ENCODE peak calls at places on chromosome 3, in four cellular contexts. One of them, this sample, is unnamed.

GRCh38 chr3:132595036-132595435 is 2.0 kb upstream of the ACKR4 start:
- DNase-seq in HepG2: no peak
- DNase-seq in GM12878: no peak
- DNase-seq in H1: no peak
- DNase-seq in this sample: no peak

GRCh38 chr3:194671511-194671899 is 486 bp downstream of the LSG1 start:
- DNase-seq in HepG2: peak; percentile 28
- DNase-seq in GM12878: no peak
- DNase-seq in H1: no peak
- DNase-seq in this sample: peak; percentile 78

GRCh38 chr3:50567386-50568182 is at the start of gene C3orf18:
- DNase-seq in HepG2: peak; percentile 63
- DNase-seq in GM12878: peak; percentile 71
- DNase-seq in H1: peak; percentile 96
- DNase-seq in this sample: peak; percentile 72

GRCh38 chr3:32869513-32870047 is 51.8 kb downstream of the TRIM71 start:
- DNase-seq in HepG2: no peak
- DNase-seq in GM12878: no peak
- DNase-seq in H1: peak; percentile 88
- DNase-seq in this sample: no peak

GRCh38 chr3:11379238-11379823 is 107.1 kb downstream of the ATG7 start:
- DNase-seq in HepG2: peak; percentile 24
- DNase-seq in GM12878: peak; percentile 13
- DNase-seq in H1: no peak
- DNase-seq in this sample: peak; percentile 70

GRCh38 chr3:182370949-182371348 is 422.4 kb upstream of the ATP11B start:
- DNase-seq in HepG2: no peak
- DNase-seq in GM12878: no peak
- DNase-seq in H1: no peak
- DNase-seq in this sample: no peak

GRCh38 chr3:149879872-149880271 is 66.9 kb downstream of the RNF13 start:
- DNase-seq in HepG2: peak; percentile 24
- DNase-seq in GM12878: no peak
- DNase-seq in H1: peak; percentile 64
- DNase-seq in this sample: peak; percentile 71

GRCh38 chr3:46903341-46904302 is 26.1 kb downstream of the PTH1R start:
- DNase-seq in HepG2: no peak
- DNase-seq in GM12878: no peak
- DNase-seq in H1: no peak
- DNase-seq in this sample: no peak

GRCh38 chr3:59436164-59436958 is 386.5 kb upstream of the CFAP20DC start:
- DNase-seq in HepG2: no peak
- DNase-seq in GM12878: no peak
- DNase-seq in H1: no peak
- DNase-seq in this sample: no peak

GRCh38 chr3:6739288-6739687 is 121.6 kb upstream of the GRM7 start:
- DNase-seq in HepG2: no peak
- DNase-seq in GM12878: no peak
- DNase-seq in H1: peak; percentile 49
- DNase-seq in this sample: no peak

GRCh38 chr3:117408811-117409210 is 699.2 kb downstream of the TUSC7 start:
- DNase-seq in HepG2: no peak
- DNase-seq in GM12878: no peak
- DNase-seq in H1: no peak
- DNase-seq in this sample: no peak

GRCh38 chr3:113270786-113271185 is 59.4 kb downstream of the BOC start:
- DNase-seq in HepG2: no peak
- DNase-seq in GM12878: no peak
- DNase-seq in H1: no peak
- DNase-seq in this sample: no peak

GRCh38 chr3:99825239-99825638 is 7.6 kb downstream of the CMSS1 start:
- DNase-seq in HepG2: no peak
- DNase-seq in GM12878: no peak
- DNase-seq in H1: no peak
- DNase-seq in this sample: no peak

GRCh38 chr3:72080101-72080500 is 295.2 kb upstream of the PROK2 start:
- DNase-seq in HepG2: no peak
- DNase-seq in GM12878: no peak
- DNase-seq in H1: no peak
- DNase-seq in this sample: no peak

DNA sequence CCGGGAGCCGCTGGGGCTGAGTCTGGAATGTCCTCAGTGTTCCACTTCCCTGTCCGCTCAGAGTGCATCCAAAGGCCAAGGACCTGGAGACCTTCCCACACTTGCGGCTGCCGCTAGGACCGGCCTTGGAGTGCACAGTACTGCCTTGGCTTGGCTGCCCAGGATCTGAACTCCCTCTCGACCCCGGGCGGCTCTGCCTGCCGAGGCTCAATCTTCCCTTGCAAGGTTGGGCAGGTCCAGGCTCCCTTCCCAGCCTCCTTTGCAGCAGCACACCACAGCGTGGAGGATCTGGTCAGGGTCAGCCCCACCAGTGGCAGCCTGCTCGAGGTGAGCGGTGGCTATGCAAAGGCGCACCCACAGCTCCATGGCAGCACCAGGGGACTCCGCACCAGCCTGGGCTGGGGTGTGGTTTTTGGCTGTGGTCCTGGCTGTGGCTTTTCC is 69.2 kb downstream of the PLXNA1 start:
- DNase-seq in HepG2: no peak
- DNase-seq in GM12878: no peak
- DNase-seq in H1: no peak
- DNase-seq in this sample: peak; percentile 51
- TF ChIP-seq JUND in HepG2: no peak
- TF ChIP-seq JUND in GM12878: no peak
- TF ChIP-seq JUND in H1: no peak
- TF ChIP-seq JUND in this sample: no peak

GRCh38 chr3:81339040-81339845 is 422.2 kb downstream of the GBE1 start:
- DNase-seq in HepG2: peak; percentile 12
- DNase-seq in GM12878: no peak
- DNase-seq in H1: no peak
- DNase-seq in this sample: peak; percentile 19
- TF ChIP-seq JUND in HepG2: no peak
- TF ChIP-seq JUND in GM12878: no peak
- TF ChIP-seq JUND in H1: no peak
- TF ChIP-seq JUND in this sample: no peak

GRCh38 chr3:4828279-4829030 is 150.8 kb upstream of the BHLHE40 start:
- DNase-seq in HepG2: no peak
- DNase-seq in GM12878: no peak
- DNase-seq in H1: no peak
- DNase-seq in this sample: no peak
- TF ChIP-seq JUND in HepG2: no peak
- TF ChIP-seq JUND in GM12878: no peak
- TF ChIP-seq JUND in H1: no peak
- TF ChIP-seq JUND in this sample: no peak

GRCh38 chr3:123307064-123307463 is 105.3 kb downstream of the SEC22A start:
- DNase-seq in HepG2: no peak
- DNase-seq in GM12878: no peak
- DNase-seq in H1: no peak
- DNase-seq in this sample: no peak

GRCh38 chr3:123312331-123313265 is 110.9 kb downstream of the SEC22A start:
- DNase-seq in HepG2: no peak
- DNase-seq in GM12878: no peak
- DNase-seq in H1: no peak
- DNase-seq in this sample: no peak

GRCh38 chr3:123311201-123311600 is 109.5 kb downstream of the SEC22A start:
- DNase-seq in HepG2: no peak
- DNase-seq in GM12878: no peak
- DNase-seq in H1: no peak
- DNase-seq in this sample: no peak

GRCh38 chr3:123310741-123311140 is 109.0 kb downstream of the SEC22A start:
- DNase-seq in HepG2: no peak
- DNase-seq in GM12878: no peak
- DNase-seq in H1: no peak
- DNase-seq in this sample: no peak

GRCh38 chr3:123310186-123310585 is 108.4 kb downstream of the SEC22A start:
- DNase-seq in HepG2: no peak
- DNase-seq in GM12878: no peak
- DNase-seq in H1: no peak
- DNase-seq in this sample: no peak
- TF ChIP-seq JUND in HepG2: no peak
- TF ChIP-seq JUND in GM12878: no peak
- TF ChIP-seq JUND in H1: no peak
- TF ChIP-seq JUND in this sample: no peak

GRCh38 chr3:66666362-66666761 is 165.5 kb upstream of the LRIG1 start:
- DNase-seq in HepG2: no peak
- DNase-seq in GM12878: no peak
- DNase-seq in H1: no peak
- DNase-seq in this sample: no peak
- TF ChIP-seq JUND in HepG2: no peak
- TF ChIP-seq JUND in GM12878: no peak
- TF ChIP-seq JUND in H1: no peak
- TF ChIP-seq JUND in this sample: no peak